ENCODE peak calls at places on chromosomes 7 and 10, in seven cellular contexts. Z is skeletal muscle cell; W is adipocyte; K is stomach; L is HFF-Myc; R is stimulated activated CD4-positive, alpha-beta T cell treated with anti-CD3 and anti-CD28 coated beads, Interleukin-4, amount 100 ng/mL, for 24 hours; Q is MCF 10A. D is an unnamed sample.

GRCh38 chr10:2387261-2387660 is 649.9 kb upstream of the ADARB2 start:
- DNase-seq in R (no peak), Q (no peak), K (no peak), Z (no peak), W (no peak), L (no peak), D (no peak)

GRCh38 chr10:59625842-59626522 is 83.7 kb downstream of the SLC16A9 start:
- DNase-seq in K (peak), W (peak), L (peak), Q (peak), Z (no peak), R (peak), D (peak)

GRCh38 chr7:49635800-49636199 is 137.6 kb upstream of the VWC2 start:
- DNase-seq in K (no peak), W (no peak), Q (peak), Z (no peak), L (no peak), R (no peak), D (no peak)

GRCh38 chr10:70331160-70331485 is 47.3 kb upstream of the NPFFR1 start:
- DNase-seq in K (no peak), W (no peak), R (no peak), Q (no peak), L (no peak), Z (no peak), D (no peak)

GRCh38 chr7:75534727-75535307 is 42.7 kb downstream of the SPDYE5 start:
- DNase-seq in K (no peak), Z (peak), Q (peak), R (no peak), W (peak), L (no peak), D (no peak)

GRCh38 chr7:141055146-141055545 is 18.7 kb upstream of the TMEM178B start:
- DNase-seq in Q (no peak), K (no peak), L (no peak), R (no peak), W (no peak), Z (no peak), D (no peak)

GRCh38 chr7:10824154-10824553 is 149.5 kb upstream of the PHF14 start:
- DNase-seq in Q (no peak), W (no peak), R (no peak), K (no peak), L (no peak), Z (no peak), D (no peak)

GRCh38 chr7:97006951-97007861 is 1.9 kb downstream of the DLX6 start:
- DNase-seq in K (no peak), R (no peak), W (no peak), Q (no peak), Z (no peak), L (no peak), D (no peak)

GRCh38 chr10:119518936-119519335 is 23.6 kb downstream of the RGS10 start:
- DNase-seq in W (no peak), L (no peak), K (no peak), Z (no peak), R (no peak), Q (no peak), D (no peak)

GRCh38 chr7:2299131-2299829 is 15.0 kb downstream of the SNX8 start:
- DNase-seq in Q (no peak), W (peak), K (no peak), R (peak), L (no peak), Z (peak), D (no peak)

GRCh38 chr10:52951819-52952218 is 179.2 kb upstream of the MBL2 start:
- DNase-seq in W (peak), Z (no peak), Q (peak), R (no peak), L (no peak), K (peak), D (peak)